ENCODE peak calls at places on chromosome 3, in six cellular contexts. Z, C, V, Q, F and G are unnamed samples.

GRCh38 chr3:144624656-144625055 is 653.0 kb downstream of the DIPK2A start:
- DNase-seq in Z (no peak), C (no peak), V (no peak), Q (no peak), F (no peak), G (no peak)

GRCh38 chr3:188349963-188350332 is 196.0 kb downstream of the LPP start:
- DNase-seq in Z (no peak), C (no peak), V (no peak), Q (no peak), F (no peak), G (no peak)

GRCh38 chr3:12810013-12810780 is 13.7 kb downstream of the CAND2 start:
- DNase-seq in Z (peak), C (peak), V (no peak), Q (peak), F (peak), G (peak)

GRCh38 chr3:42493126-42493797 is 9.2 kb upstream of the VIPR1 start:
- DNase-seq in Z (peak), C (peak), V (no peak), Q (peak), F (no peak), G (no peak)

GRCh38 chr3:159200176-159200575 is 398.3 kb downstream of the MFSD1 start:
- DNase-seq in Z (no peak), C (no peak), V (no peak), Q (no peak), F (peak), G (no peak)

GRCh38 chr3:126152931-126153694 is 27.3 kb downstream of the ALDH1L1 start:
- DNase-seq in Z (no peak), C (no peak), V (no peak), Q (no peak), F (no peak), G (no peak)

GRCh38 chr3:53495518-53496501 is 1.4 kb downstream of the CACNA1D start:
- DNase-seq in Z (no peak), C (no peak), V (no peak), Q (no peak), F (no peak), G (peak)

GRCh38 chr3:129343643-129344360 is 65.1 kb downstream of the HMCES start:
- DNase-seq in Z (no peak), C (no peak), V (no peak), Q (no peak), F (peak), G (peak)

GRCh38 chr3:124230928-124231456 is 239.1 kb upstream of the ROPN1 start:
- DNase-seq in Z (no peak), C (no peak), V (no peak), Q (no peak), F (no peak), G (no peak)

GRCh38 chr3:123447749-123448502 is 964 bp downstream of the ADCY5 start:
- DNase-seq in Z (no peak), C (no peak), V (no peak), Q (no peak), F (no peak), G (no peak)

GRCh38 chr3:30659270-30660127 is 53.1 kb downstream of the TGFBR2 start:
- DNase-seq in Z (no peak), C (no peak), V (no peak), Q (no peak), F (peak), G (no peak)

GRCh38 chr3:27533718-27534578 is 49.8 kb upstream of the SLC4A7 start:
- DNase-seq in Z (peak), C (peak), V (no peak), Q (no peak), F (peak), G (no peak)

GRCh38 chr3:17775073-17775472 is 32.6 kb upstream of the TBC1D5 start:
- DNase-seq in Z (no peak), C (no peak), V (no peak), Q (no peak), F (no peak), G (no peak)

DNA sequence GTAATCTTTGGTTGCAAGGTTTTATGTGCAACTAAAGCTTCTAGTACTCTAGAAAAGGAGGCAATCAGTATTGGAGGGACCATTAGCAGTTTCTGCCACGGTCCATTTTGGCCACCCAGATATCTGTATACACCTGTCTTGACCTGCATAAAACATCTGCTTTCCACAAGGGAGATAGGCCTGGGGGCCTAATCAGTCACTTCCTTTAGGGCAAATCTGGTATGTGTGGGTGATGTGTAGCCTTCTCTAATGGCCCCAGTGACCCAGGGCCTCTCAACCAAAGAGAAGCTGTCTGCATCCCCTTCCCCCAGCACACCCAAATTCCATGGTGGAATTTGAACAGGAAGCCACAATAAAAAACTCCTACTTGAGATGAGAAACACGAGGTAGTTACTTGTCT is 19.5 kb downstream of the IRAK2 start:
- DNase-seq in Z (no peak), C (no peak), V (no peak), Q (no peak), F (no peak), G (no peak)
- H3K27ac ChIP-seq in Z (no peak), C (no peak), V (no peak), Q (no peak), F (no peak), G (no peak)

GRCh38 chr3:183542355-183542754 is 13.2 kb downstream of the KLHL6 start:
- DNase-seq in Z (no peak), C (no peak), V (no peak), Q (no peak), F (no peak), G (no peak)
- TF ChIP-seq POLR2A in Z (no peak), C (no peak), V (no peak), Q (no peak), F (no peak), G (no peak)

DNA sequence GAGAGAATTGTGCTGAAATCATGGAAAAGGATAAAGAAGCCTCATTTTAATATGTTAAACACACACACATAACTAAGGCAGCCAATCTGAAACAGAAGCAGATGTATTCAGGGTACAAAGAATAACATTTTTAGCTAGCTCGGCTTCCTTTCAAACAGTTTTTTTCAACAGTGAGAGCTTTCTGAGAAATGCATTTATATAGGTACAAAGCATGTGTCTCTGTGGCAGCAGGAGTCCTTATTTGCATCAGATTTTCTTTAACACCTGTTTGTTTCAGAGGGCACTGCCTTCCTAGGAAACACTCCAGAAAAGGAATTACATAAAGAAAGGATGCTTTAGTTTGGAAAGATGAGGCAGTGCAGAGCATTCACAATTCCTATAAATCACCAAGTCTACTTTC is 275.7 kb downstream of the GAP43 start:
- DNase-seq in Z (no peak), C (no peak), V (no peak), Q (no peak), F (no peak), G (no peak)
- H3K27ac ChIP-seq in Z (no peak), C (no peak), V (no peak), Q (no peak), F (no peak), G (no peak)

DNA sequence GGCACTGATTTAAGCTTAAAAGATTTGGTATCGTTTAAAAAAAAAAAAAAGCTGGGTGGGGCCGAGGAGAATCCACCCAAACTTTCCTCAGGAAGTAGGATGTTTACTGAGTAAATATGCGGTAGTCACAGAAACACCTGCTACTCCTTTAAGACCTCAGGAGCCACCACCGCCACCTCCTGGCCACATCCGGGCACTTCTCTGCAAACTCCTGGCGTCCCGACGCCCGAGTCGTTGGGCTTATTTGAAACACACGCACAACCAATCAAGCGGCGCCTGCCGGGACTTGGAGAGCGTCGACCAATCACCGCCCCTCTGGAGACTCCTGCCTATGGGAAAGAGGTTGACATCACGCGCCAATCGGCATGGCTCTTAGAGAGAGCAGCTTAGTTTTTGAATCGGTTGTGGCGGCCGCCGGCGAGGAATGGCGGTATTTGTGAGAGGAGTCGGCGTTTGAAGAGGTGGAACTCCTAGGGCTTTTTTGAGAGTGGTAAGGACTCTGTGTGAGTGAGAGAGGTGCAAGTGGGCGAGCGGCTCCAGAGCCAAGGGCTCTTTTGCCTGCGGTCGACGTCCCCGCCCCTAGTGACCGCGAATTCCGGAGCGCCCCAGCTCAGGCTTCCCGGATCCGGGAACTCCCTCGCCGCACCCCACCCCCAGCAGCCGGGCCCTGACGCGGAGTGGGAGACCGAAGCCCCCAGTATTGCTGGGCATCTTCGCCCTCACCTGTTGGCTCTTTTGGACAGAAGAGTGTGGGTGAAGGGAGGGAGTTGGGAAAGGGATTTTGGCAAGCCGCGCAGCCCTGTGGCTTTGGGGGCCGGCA is at the start of gene ECT2:
- DNase-seq in Z (peak), C (peak), V (peak), Q (peak), F (peak), G (peak)
- TF ChIP-seq POLR2A in Z (no peak), C (no peak), V (no peak), Q (no peak), F (no peak), G (no peak)